ENCODE peak calls at places on chromosomes 2 and 18, in seven cellular contexts. F is lower lobe of right lung; C is activated CD8-positive, alpha-beta memory T cell treated with anti-CD3 and anti-CD28 coated beads, Interleukin-2, amount 50 U/mL, for 48 hours; W is foreskin keratinocyte; Y is brain pericyte; A is HFF-Myc; O is left lobe of liver. G is an unnamed sample.

GRCh38 chr18:12234451-12235190 is 19.5 kb upstream of the CIDEA start:
- DNase-seq in F (no peak), C (no peak), W (no peak), Y (no peak), A (no peak), O (no peak), G (no peak)

GRCh38 chr2:197089659-197090058 is 163.2 kb upstream of the PGAP1 start:
- DNase-seq in F (no peak), C (no peak), W (peak), Y (no peak), A (no peak), O (no peak), G (no peak)

GRCh38 chr2:182330451-182331325 is 96.1 kb downstream of the PDE1A start:
- DNase-seq in F (no peak), C (no peak), W (no peak), Y (no peak), A (no peak), O (no peak), G (no peak)

GRCh38 chr2:207558106-207558505 is 28.3 kb downstream of the CREB1 start:
- DNase-seq in F (no peak), C (no peak), W (no peak), Y (no peak), A (peak), O (no peak), G (no peak)

GRCh38 chr2:176109955-176110345 is 2.9 kb downstream of the HOXD11 start:
- DNase-seq in F (no peak), C (no peak), W (no peak), Y (no peak), A (no peak), O (no peak), G (no peak)

GRCh38 chr18:58847383-58848071 is 17.1 kb upstream of the ZNF532 start:
- DNase-seq in F (no peak), C (no peak), W (no peak), Y (no peak), A (no peak), O (no peak), G (no peak)

GRCh38 chr2:210460863-210461227 is 15.7 kb downstream of the LANCL1 start:
- DNase-seq in F (no peak), C (no peak), W (no peak), Y (no peak), A (no peak), O (no peak), G (no peak)

GRCh38 chr18:49251451-49251850 is 209.0 kb downstream of the DYM start:
- DNase-seq in F (no peak), C (no peak), W (no peak), Y (no peak), A (no peak), O (no peak), G (no peak)

GRCh38 chr2:127675335-127676261 is at the start of gene LIMS2:
- DNase-seq in F (peak), C (peak), W (no peak), Y (no peak), A (no peak), O (peak), G (no peak)

GRCh38 chr2:29753676-29754444 is 167.5 kb downstream of the ALK start:
- DNase-seq in F (no peak), C (no peak), W (no peak), Y (peak), A (no peak), O (no peak), G (no peak)

GRCh38 chr2:210072922-210073509 is 70.6 kb downstream of the RPE start:
- DNase-seq in F (no peak), C (no peak), W (peak), Y (peak), A (peak), O (no peak), G (peak)

GRCh38 chr2:241898681-241899270 is 29.2 kb downstream of the RTP5 start:
- DNase-seq in F (peak), C (peak), W (no peak), Y (no peak), A (no peak), O (peak), G (no peak)

GRCh38 chr2:62586981-62587380 is 81.0 kb upstream of the TMEM17 start:
- DNase-seq in F (no peak), C (no peak), W (no peak), Y (no peak), A (no peak), O (no peak), G (no peak)

GRCh38 chr2:60551241-60552095 is 2.0 kb downstream of the BCL11A start:
- DNase-seq in F (no peak), C (no peak), W (no peak), Y (no peak), A (no peak), O (no peak), G (no peak)

GRCh38 chr18:35458677-35459441 is 38.9 kb downstream of the INO80C start:
- DNase-seq in F (peak), C (no peak), W (no peak), Y (no peak), A (peak), O (peak), G (peak)

GRCh38 chr2:161122772-161123530 is 37.3 kb upstream of the TANK start:
- DNase-seq in F (no peak), C (no peak), W (peak), Y (peak), A (peak), O (no peak), G (peak)